ENCODE peak calls at places on chromosome 7, in six cellular contexts. M is activated T-cell treated with anti-CD3 and anti-CD28 coated beads for 1 hour; N is Calu3; P is left lung; V is omental fat pad; B is activated CD4-positive, CD25-positive, alpha-beta regulatory T cell treated with anti-CD3 and anti-CD28 coated beads, Interleukin-2, amount 50 U/mL, for 16 hours. T is an unnamed sample.

GRCh38 chr7:27133409-27134157 is 3.0 kb upstream of the HOXA4 start:
- DNase-seq in M (no peak), N (peak; percentile 46), P (no peak), V (peak; percentile 20), B (no peak), T (no peak)

GRCh38 chr7:132380065-132380464 is 196.2 kb downstream of the PLXNA4 start:
- DNase-seq in M (no peak), N (no peak), P (no peak), V (no peak), B (no peak), T (no peak)

GRCh38 chr7:130867581-130868136 is 133.7 kb upstream of the KLF14 start:
- DNase-seq in M (no peak), N (no peak), P (no peak), V (no peak), B (no peak), T (no peak)

GRCh38 chr7:40843338-40844026 is 708.7 kb downstream of the SUGCT start:
- DNase-seq in M (no peak), N (no peak), P (no peak), V (no peak), B (no peak), T (no peak)

GRCh38 chr7:108403597-108404217 is 52.5 kb downstream of the NRCAM start:
- DNase-seq in M (no peak), N (no peak), P (no peak), V (no peak), B (no peak), T (no peak)

GRCh38 chr7:148882192-148882591 is 1.9 kb downstream of the EZH2 start:
- DNase-seq in M (no peak), N (no peak), P (no peak), V (no peak), B (no peak), T (no peak)

GRCh38 chr7:42359946-42360345 is 122.9 kb upstream of the GLI3 start:
- DNase-seq in M (no peak), N (no peak), P (no peak), V (no peak), B (no peak), T (no peak)

GRCh38 chr7:142248-142955 is 50.0 kb upstream of the FAM20C start:
- DNase-seq in M (no peak), N (no peak), P (peak; percentile 31), V (no peak), B (no peak), T (no peak)

GRCh38 chr7:36287371-36288241 is 102.1 kb upstream of the ANLN start:
- DNase-seq in M (no peak), N (peak; percentile 72), P (no peak), V (no peak), B (peak; percentile 13), T (no peak)

GRCh38 chr7:81079736-81080135 is 160.9 kb upstream of the SEMA3C start:
- DNase-seq in M (no peak), N (no peak), P (no peak), V (no peak), B (no peak), T (no peak)

GRCh38 chr7:45646996-45647411 is 72.8 kb downstream of the ADCY1 start:
- DNase-seq in M (no peak), N (no peak), P (no peak), V (no peak), B (no peak), T (peak; percentile 47)